ENCODE peak calls at places on chromosomes 4 and X, in ten cellular contexts. X is Peyer's patch, O is progenitor cell of endocrine pancreas, Y is brain microvascular endothelial cell, A is cardiac fibroblast, S is lower leg skin, C is GM23338, I is neural crest cell, G is psoas muscle, L is endothelial cell. T is an unnamed sample.

GRCh38 chr4:106494066-106494465 is 125.5 kb upstream of the GIMD1 start:
- DNase-seq in X (no peak), O (no peak), Y (peak; percentile 31), A (peak; percentile 71), S (no peak), C (no peak), I (no peak), G (no peak), L (no peak), T (no peak)

GRCh38 chrX:28158019-28158777 is 176.9 kb upstream of the DCAF8L1 start:
- DNase-seq in X (no peak), O (no peak), Y (no peak), A (no peak), S (no peak), C (peak; percentile 43), I (no peak), G (no peak), L (no peak), T (no peak)

GRCh38 chrX:154436597-154437397 is at the start of gene GDI1:
- DNase-seq in X (no peak), O (no peak), Y (no peak), A (peak; percentile 59), S (no peak), C (peak; percentile 70), I (peak; percentile 45), G (peak; percentile 84), L (peak; percentile 46), T (peak; percentile 67)

GRCh38 chrX:40083120-40083978 is 14.4 kb downstream of the BCOR start:
- DNase-seq in X (peak; percentile 38), O (peak; percentile 19), Y (no peak), A (no peak), S (no peak), C (peak; percentile 62), I (no peak), G (peak; percentile 67), L (no peak), T (no peak)

GRCh38 chr4:122758033-122758432 is 25.5 kb downstream of the BBS12 start:
- DNase-seq in X (no peak), O (no peak), Y (no peak), A (peak; percentile 74), S (no peak), C (peak; percentile 75), I (no peak), G (no peak), L (no peak), T (no peak)

GRCh38 chr4:7041851-7042696 is 1.1 kb upstream of the TADA2B start:
- DNase-seq in X (peak; percentile 35), O (peak; percentile 50), Y (no peak), A (peak; percentile 59), S (peak; percentile 51), C (peak; percentile 58), I (peak; percentile 40), G (peak; percentile 79), L (peak; percentile 63), T (no peak)

GRCh38 chr4:145734051-145734450 is 54.1 kb downstream of the C4orf51 start:
- DNase-seq in X (no peak), O (no peak), Y (peak; percentile 13), A (peak; percentile 38), S (no peak), C (no peak), I (no peak), G (no peak), L (no peak), T (no peak)

GRCh38 chr4:105990933-105991332 is 95.7 kb downstream of the NPNT start:
- DNase-seq in X (no peak), O (no peak), Y (peak; percentile 65), A (peak; percentile 74), S (peak; percentile 33), C (no peak), I (no peak), G (peak; percentile 97), L (no peak), T (no peak)

GRCh38 chr4:156193116-156193515 is 239.4 kb upstream of the CTSO start:
- DNase-seq in X (no peak), O (no peak), Y (peak; percentile 69), A (peak; percentile 22), S (no peak), C (peak; percentile 6), I (no peak), G (no peak), L (no peak), T (no peak)

GRCh38 chr4:185738038-185738552 is 73.9 kb downstream of the SORBS2 start:
- DNase-seq in X (no peak), O (no peak), Y (peak; percentile 42), A (peak; percentile 92), S (peak; percentile 27), C (no peak), I (no peak), G (no peak), L (no peak), T (no peak)

GRCh38 chr4:170227928-170228327 is 138.2 kb upstream of the AADAT start:
- DNase-seq in X (no peak), O (no peak), Y (no peak), A (no peak), S (no peak), C (peak; percentile 18), I (no peak), G (no peak), L (no peak), T (no peak)

GRCh38 chr4:113049421-113050355 is at the start of gene ANK2:
- DNase-seq in X (no peak), O (peak; percentile 11), Y (no peak), A (peak; percentile 5), S (no peak), C (peak; percentile 95), I (peak; percentile 51), G (no peak), L (peak; percentile 75), T (no peak)

GRCh38 chr4:26020083-26020668 is 106.2 kb downstream of the SMIM20 start:
- DNase-seq in X (no peak), O (no peak), Y (peak; percentile 79), A (peak; percentile 95), S (peak; percentile 33), C (no peak), I (no peak), G (no peak), L (no peak), T (no peak)

GRCh38 chrX:109855501-109855900 is 122.4 kb upstream of the ACSL4 start:
- DNase-seq in X (no peak), O (no peak), Y (no peak), A (no peak), S (no peak), C (no peak), I (no peak), G (no peak), L (no peak), T (no peak)

GRCh38 chr4:85778809-85779124 is 303.8 kb downstream of the ARHGAP24 start:
- DNase-seq in X (no peak), O (no peak), Y (peak; percentile 40), A (peak; percentile 74), S (no peak), C (no peak), I (no peak), G (no peak), L (no peak), T (no peak)

GRCh38 chr4:5199142-5199541 is 147.9 kb downstream of the STK32B start:
- DNase-seq in X (no peak), O (no peak), Y (no peak), A (no peak), S (no peak), C (peak; percentile 40), I (no peak), G (no peak), L (no peak), T (no peak)

GRCh38 chrX:130801901-130802300 is 101.1 kb downstream of the ENOX2 start:
- DNase-seq in X (no peak), O (no peak), Y (no peak), A (peak; percentile 2), S (no peak), C (peak; percentile 7), I (no peak), G (no peak), L (no peak), T (no peak)

GRCh38 chrX:151323054-151323453 is 74.0 kb upstream of the VMA21 start:
- DNase-seq in X (no peak), O (no peak), Y (no peak), A (no peak), S (peak; percentile 13), C (no peak), I (no peak), G (no peak), L (no peak), T (no peak)
- TF ChIP-seq CTCF in X (no peak), O (no peak), Y (no peak), A (no peak), S (no peak), C (no peak), I (no peak), G (no peak), L (no peak), T (no peak)

DNA sequence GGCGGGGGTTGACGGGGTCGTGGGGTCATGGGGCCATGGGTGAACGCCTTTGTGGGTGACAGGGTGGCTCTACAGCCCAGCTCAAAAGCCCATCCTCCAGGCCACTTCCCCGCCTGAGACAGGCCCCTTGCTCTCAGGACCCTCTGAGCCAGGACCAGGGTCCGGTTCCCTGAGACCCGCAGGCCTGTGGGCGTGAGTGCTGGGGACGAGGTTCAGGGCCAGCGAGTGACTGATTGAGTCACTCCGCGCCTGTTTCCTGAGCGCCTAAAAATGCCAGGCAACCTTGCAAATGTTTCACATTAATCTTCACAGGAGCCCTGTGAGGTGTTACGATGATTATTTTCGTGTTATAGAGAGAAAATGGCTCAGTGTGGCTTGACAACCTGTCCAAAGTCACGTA is 97.8 kb downstream of the ZNF674 start:
- DNase-seq in X (no peak), O (no peak), Y (no peak), A (peak; percentile 18), S (no peak), C (no peak), I (no peak), G (no peak), L (no peak), T (no peak)
- TF ChIP-seq CTCF in X (no peak), O (no peak), Y (no peak), A (no peak), S (no peak), C (no peak), I (no peak), G (no peak), L (no peak), T (no peak)

GRCh38 chrX:115018040-115018647 is 728 bp upstream of the IL13RA2 start:
- DNase-seq in X (no peak), O (no peak), Y (no peak), A (peak; percentile 28), S (no peak), C (peak; percentile 66), I (no peak), G (no peak), L (no peak), T (no peak)
- TF ChIP-seq CTCF in X (no peak), O (peak; percentile 63), Y (peak; percentile 32), A (peak; percentile 1), S (no peak), C (no peak), I (peak; percentile 68), G (peak; percentile 36), L (peak; percentile 72), T (peak; percentile 9)

GRCh38 chr4:52657630-52658501 is 1.2 kb downstream of the USP46 start:
- DNase-seq in X (no peak), O (no peak), Y (no peak), A (peak; percentile 30), S (no peak), C (peak; percentile 94), I (peak; percentile 6), G (peak; percentile 67), L (peak; percentile 12), T (no peak)
- TF ChIP-seq CTCF in X (no peak), O (no peak), Y (peak; percentile 6), A (no peak), S (no peak), C (no peak), I (peak; percentile 11), G (no peak), L (no peak), T (no peak)